ENCODE peak calls at places on chromosomes 6 and 20, in seven cellular contexts. One of them, this sample, is unnamed.

GRCh38 chr20:62572980-62573379 is 69.3 kb upstream of the SLCO4A1 start:
- DNase-seq in H9: no peak
- DNase-seq in brain microvascular endothelial cell: no peak
- DNase-seq in glutamatergic neuron: no peak
- DNase-seq in adrenal gland: no peak
- DNase-seq in HT-29: no peak
- DNase-seq in Right ventricle myocardium superior: no peak
- DNase-seq in this sample: no peak

GRCh38 chr6:3911130-3911529 is 62.0 kb downstream of the FAM50B start:
- DNase-seq in HT-29: no peak
- DNase-seq in H9: peak
- DNase-seq in brain microvascular endothelial cell: peak
- DNase-seq in glutamatergic neuron: no peak
- DNase-seq in adrenal gland: peak
- DNase-seq in Right ventricle myocardium superior: no peak
- DNase-seq in this sample: no peak

GRCh38 chr6:158654960-158655485 is 5.2 kb downstream of the SYTL3 start:
- DNase-seq in H9: no peak
- DNase-seq in glutamatergic neuron: no peak
- DNase-seq in adrenal gland: peak
- DNase-seq in brain microvascular endothelial cell: no peak
- DNase-seq in HT-29: peak
- DNase-seq in Right ventricle myocardium superior: no peak
- DNase-seq in this sample: no peak

GRCh38 chr6:129749749-129750120 is 39.8 kb upstream of the ARHGAP18 start:
- DNase-seq in HT-29: no peak
- DNase-seq in adrenal gland: no peak
- DNase-seq in Right ventricle myocardium superior: no peak
- DNase-seq in glutamatergic neuron: no peak
- DNase-seq in H9: no peak
- DNase-seq in brain microvascular endothelial cell: peak
- DNase-seq in this sample: no peak

GRCh38 chr6:41581381-41581991 is 35.3 kb downstream of the FOXP4 start:
- DNase-seq in Right ventricle myocardium superior: peak
- DNase-seq in HT-29: no peak
- DNase-seq in adrenal gland: peak
- DNase-seq in brain microvascular endothelial cell: peak
- DNase-seq in H9: no peak
- DNase-seq in glutamatergic neuron: no peak
- DNase-seq in this sample: peak

GRCh38 chr6:47307362-47308222 is 2.1 kb downstream of the TNFRSF21 start:
- DNase-seq in brain microvascular endothelial cell: no peak
- DNase-seq in HT-29: no peak
- DNase-seq in H9: no peak
- DNase-seq in adrenal gland: no peak
- DNase-seq in glutamatergic neuron: no peak
- DNase-seq in Right ventricle myocardium superior: no peak
- DNase-seq in this sample: peak

GRCh38 chr20:18428490-18429173 is 38.2 kb downstream of the DZANK1 start:
- DNase-seq in adrenal gland: peak
- DNase-seq in brain microvascular endothelial cell: peak
- DNase-seq in glutamatergic neuron: no peak
- DNase-seq in Right ventricle myocardium superior: peak
- DNase-seq in H9: no peak
- DNase-seq in HT-29: peak
- DNase-seq in this sample: peak

GRCh38 chr6:99348220-99348822 is 1.2 kb downstream of the FAXC start:
- DNase-seq in HT-29: no peak
- DNase-seq in brain microvascular endothelial cell: no peak
- DNase-seq in adrenal gland: no peak
- DNase-seq in Right ventricle myocardium superior: no peak
- DNase-seq in H9: no peak
- DNase-seq in glutamatergic neuron: no peak
- DNase-seq in this sample: peak

GRCh38 chr20:48739395-48740268 is 88.2 kb downstream of the PREX1 start:
- DNase-seq in glutamatergic neuron: no peak
- DNase-seq in HT-29: no peak
- DNase-seq in brain microvascular endothelial cell: no peak
- DNase-seq in Right ventricle myocardium superior: no peak
- DNase-seq in adrenal gland: no peak
- DNase-seq in H9: no peak
- DNase-seq in this sample: no peak

GRCh38 chr6:46419576-46420002 is 71.7 kb downstream of the RCAN2 start:
- DNase-seq in H9: peak
- DNase-seq in glutamatergic neuron: peak
- DNase-seq in HT-29: peak
- DNase-seq in adrenal gland: peak
- DNase-seq in Right ventricle myocardium superior: no peak
- DNase-seq in brain microvascular endothelial cell: peak
- DNase-seq in this sample: peak

GRCh38 chr6:43669050-43669921 is 18.3 kb downstream of the MRPS18A start:
- DNase-seq in glutamatergic neuron: no peak
- DNase-seq in brain microvascular endothelial cell: no peak
- DNase-seq in adrenal gland: peak
- DNase-seq in HT-29: no peak
- DNase-seq in H9: peak
- DNase-seq in Right ventricle myocardium superior: peak
- DNase-seq in this sample: no peak

GRCh38 chr6:170314983-170315382 is 8.4 kb downstream of the FAM120B start:
- DNase-seq in adrenal gland: no peak
- DNase-seq in brain microvascular endothelial cell: no peak
- DNase-seq in H9: no peak
- DNase-seq in glutamatergic neuron: no peak
- DNase-seq in Right ventricle myocardium superior: no peak
- DNase-seq in HT-29: no peak
- DNase-seq in this sample: no peak

GRCh38 chr6:157596461-157596860 is 215.5 kb downstream of the ZDHHC14 start:
- DNase-seq in glutamatergic neuron: no peak
- DNase-seq in H9: no peak
- DNase-seq in HT-29: no peak
- DNase-seq in brain microvascular endothelial cell: no peak
- DNase-seq in Right ventricle myocardium superior: no peak
- DNase-seq in adrenal gland: peak
- DNase-seq in this sample: no peak

GRCh38 chr6:4554645-4555044 is 221.6 kb upstream of the CDYL start:
- DNase-seq in HT-29: no peak
- DNase-seq in brain microvascular endothelial cell: no peak
- DNase-seq in glutamatergic neuron: no peak
- DNase-seq in H9: no peak
- DNase-seq in Right ventricle myocardium superior: no peak
- DNase-seq in adrenal gland: no peak
- DNase-seq in this sample: no peak

GRCh38 chr20:39909447-39909846 is 779.6 kb downstream of the MAFB start:
- DNase-seq in adrenal gland: peak
- DNase-seq in glutamatergic neuron: no peak
- DNase-seq in Right ventricle myocardium superior: peak
- DNase-seq in brain microvascular endothelial cell: no peak
- DNase-seq in HT-29: no peak
- DNase-seq in H9: no peak
- DNase-seq in this sample: no peak

GRCh38 chr6:33075568-33076405 is at the start of gene HLA-DPB1:
- DNase-seq in H9: no peak
- DNase-seq in HT-29: peak
- DNase-seq in Right ventricle myocardium superior: no peak
- DNase-seq in adrenal gland: no peak
- DNase-seq in glutamatergic neuron: no peak
- DNase-seq in brain microvascular endothelial cell: peak
- DNase-seq in this sample: no peak

GRCh38 chr6:4914412-4915159 is 89.3 kb downstream of the RPP40 start:
- DNase-seq in glutamatergic neuron: no peak
- DNase-seq in H9: no peak
- DNase-seq in HT-29: peak
- DNase-seq in adrenal gland: no peak
- DNase-seq in brain microvascular endothelial cell: peak
- DNase-seq in Right ventricle myocardium superior: no peak
- DNase-seq in this sample: no peak

GRCh38 chr20:53691060-53691810 is 97.6 kb upstream of the ZNF217 start:
- DNase-seq in brain microvascular endothelial cell: no peak
- DNase-seq in Right ventricle myocardium superior: no peak
- DNase-seq in H9: no peak
- DNase-seq in HT-29: peak
- DNase-seq in adrenal gland: no peak
- DNase-seq in glutamatergic neuron: no peak
- DNase-seq in this sample: no peak

GRCh38 chr6:141484726-141485125 is 648.0 kb upstream of the GJE1 start:
- DNase-seq in H9: no peak
- DNase-seq in glutamatergic neuron: no peak
- DNase-seq in Right ventricle myocardium superior: no peak
- DNase-seq in brain microvascular endothelial cell: no peak
- DNase-seq in HT-29: no peak
- DNase-seq in adrenal gland: no peak
- DNase-seq in this sample: no peak

GRCh38 chr6:79946773-79947190 is 571 bp downstream of the ELOVL4 start:
- DNase-seq in HT-29: no peak
- DNase-seq in adrenal gland: no peak
- DNase-seq in brain microvascular endothelial cell: peak
- DNase-seq in glutamatergic neuron: peak
- DNase-seq in Right ventricle myocardium superior: no peak
- DNase-seq in H9: peak
- DNase-seq in this sample: peak

GRCh38 chr20:50309280-50309763 is 118.7 kb downstream of the CEBPB start:
- DNase-seq in brain microvascular endothelial cell: peak
- DNase-seq in HT-29: no peak
- DNase-seq in H9: no peak
- DNase-seq in glutamatergic neuron: no peak
- DNase-seq in Right ventricle myocardium superior: no peak
- DNase-seq in adrenal gland: no peak
- DNase-seq in this sample: no peak

GRCh38 chr6:158002249-158002950 is 20.7 kb downstream of the SYNJ2 start:
- DNase-seq in brain microvascular endothelial cell: no peak
- DNase-seq in H9: no peak
- DNase-seq in Right ventricle myocardium superior: peak
- DNase-seq in HT-29: peak
- DNase-seq in glutamatergic neuron: no peak
- DNase-seq in adrenal gland: no peak
- DNase-seq in this sample: no peak

GRCh38 chr20:2285193-2285592 is 10.6 kb upstream of the TGM3 start:
- DNase-seq in HT-29: no peak
- DNase-seq in brain microvascular endothelial cell: no peak
- DNase-seq in glutamatergic neuron: no peak
- DNase-seq in H9: no peak
- DNase-seq in Right ventricle myocardium superior: no peak
- DNase-seq in adrenal gland: no peak
- DNase-seq in this sample: no peak

GRCh38 chr6:132399376-132400074 is 1.8 kb downstream of the MOXD1 start:
- DNase-seq in adrenal gland: no peak
- DNase-seq in H9: no peak
- DNase-seq in Right ventricle myocardium superior: no peak
- DNase-seq in HT-29: no peak
- DNase-seq in glutamatergic neuron: no peak
- DNase-seq in brain microvascular endothelial cell: peak
- DNase-seq in this sample: no peak

GRCh38 chr6:2055914-2056313 is 189.5 kb downstream of the GMDS start:
- DNase-seq in glutamatergic neuron: no peak
- DNase-seq in HT-29: no peak
- DNase-seq in adrenal gland: no peak
- DNase-seq in H9: no peak
- DNase-seq in brain microvascular endothelial cell: no peak
- DNase-seq in Right ventricle myocardium superior: no peak
- DNase-seq in this sample: no peak

GRCh38 chr6:94289131-94289530 is 869.8 kb upstream of the EPHA7 start:
- DNase-seq in brain microvascular endothelial cell: no peak
- DNase-seq in adrenal gland: no peak
- DNase-seq in glutamatergic neuron: no peak
- DNase-seq in HT-29: no peak
- DNase-seq in H9: no peak
- DNase-seq in Right ventricle myocardium superior: no peak
- DNase-seq in this sample: no peak

GRCh38 chr20:46701556-46701955 is 7.9 kb upstream of the SLC2A10 start:
- DNase-seq in HT-29: no peak
- DNase-seq in glutamatergic neuron: no peak
- DNase-seq in brain microvascular endothelial cell: no peak
- DNase-seq in H9: no peak
- DNase-seq in adrenal gland: no peak
- DNase-seq in Right ventricle myocardium superior: no peak
- DNase-seq in this sample: no peak

GRCh38 chr6:18324708-18325047 is 60.3 kb upstream of the DEK start:
- DNase-seq in glutamatergic neuron: no peak
- DNase-seq in adrenal gland: no peak
- DNase-seq in HT-29: no peak
- DNase-seq in H9: no peak
- DNase-seq in brain microvascular endothelial cell: no peak
- DNase-seq in Right ventricle myocardium superior: no peak
- DNase-seq in this sample: no peak

GRCh38 chr20:49482621-49483017 is at the start of gene KCNB1:
- DNase-seq in glutamatergic neuron: peak
- DNase-seq in adrenal gland: peak
- DNase-seq in brain microvascular endothelial cell: peak
- DNase-seq in H9: peak
- DNase-seq in HT-29: no peak
- DNase-seq in Right ventricle myocardium superior: peak
- DNase-seq in this sample: no peak

GRCh38 chr6:162777091-162777490 is 49.3 kb downstream of the PACRG start:
- DNase-seq in HT-29: no peak
- DNase-seq in brain microvascular endothelial cell: no peak
- DNase-seq in glutamatergic neuron: no peak
- DNase-seq in adrenal gland: no peak
- DNase-seq in H9: no peak
- DNase-seq in Right ventricle myocardium superior: peak
- DNase-seq in this sample: no peak

GRCh38 chr20:4507288-4507719 is 214.4 kb upstream of the PRND start:
- DNase-seq in HT-29: peak
- DNase-seq in adrenal gland: no peak
- DNase-seq in glutamatergic neuron: no peak
- DNase-seq in Right ventricle myocardium superior: no peak
- DNase-seq in brain microvascular endothelial cell: peak
- DNase-seq in H9: no peak
- DNase-seq in this sample: peak

GRCh38 chr20:7520361-7520760 is 419.9 kb downstream of the HAO1 start:
- DNase-seq in Right ventricle myocardium superior: no peak
- DNase-seq in H9: no peak
- DNase-seq in adrenal gland: no peak
- DNase-seq in glutamatergic neuron: no peak
- DNase-seq in brain microvascular endothelial cell: no peak
- DNase-seq in HT-29: no peak
- DNase-seq in this sample: no peak

GRCh38 chr6:2099870-2100269 is 145.5 kb downstream of the GMDS start:
- DNase-seq in H9: no peak
- DNase-seq in HT-29: no peak
- DNase-seq in Right ventricle myocardium superior: no peak
- DNase-seq in brain microvascular endothelial cell: no peak
- DNase-seq in adrenal gland: no peak
- DNase-seq in glutamatergic neuron: no peak
- DNase-seq in this sample: no peak

GRCh38 chr20:62010551-62011402 is 54.9 kb downstream of the TAF4 start:
- DNase-seq in H9: peak
- DNase-seq in HT-29: peak
- DNase-seq in Right ventricle myocardium superior: peak
- DNase-seq in adrenal gland: peak
- DNase-seq in brain microvascular endothelial cell: peak
- DNase-seq in glutamatergic neuron: peak
- DNase-seq in this sample: peak

This sample was measured in NCI-H69.